ENCODE peak calls at places on chromosomes 12 and 14, in six cellular contexts. D, J, O, C, P and W are unnamed samples. For H3K4me1, the result is how much of the 10 kb centered on the place peaks cover.

GRCh38 chr14:38278035-38278434 is 22.1 kb upstream of the CLEC14A start:
- DNase-seq in D (no peak), J (no peak), O (no peak), C (no peak), P (peak), W (no peak)

GRCh38 chr12:27400856-27401255 is 45.7 kb upstream of the SMCO2 start:
- DNase-seq in D (no peak), J (no peak), O (no peak), C (no peak), P (no peak), W (no peak)

GRCh38 chr14:58771016-58771415 is 133.3 kb downstream of the DACT1 start:
- DNase-seq in D (no peak), J (no peak), O (no peak), C (no peak), P (no peak), W (no peak)

GRCh38 chr12:94717656-94718055 is 67.3 kb upstream of the TMCC3 start:
- DNase-seq in D (no peak), J (no peak), O (no peak), C (no peak), P (peak), W (no peak)

GRCh38 chr14:85333313-85333712 is 196.6 kb upstream of the FLRT2 start:
- DNase-seq in D (no peak), J (peak), O (no peak), C (no peak), P (peak), W (no peak)

GRCh38 chr12:3017281-3017680 is 58.1 kb downstream of the TEAD4 start:
- DNase-seq in D (no peak), J (no peak), O (no peak), C (no peak), P (no peak), W (no peak)

GRCh38 chr14:30277268-30277667 is 281.7 kb upstream of the G2E3 start:
- DNase-seq in D (no peak), J (no peak), O (no peak), C (no peak), P (no peak), W (no peak)

GRCh38 chr12:105538880-105539279 is 208.4 kb downstream of the C12orf75 start:
- DNase-seq in D (no peak), J (peak), O (no peak), C (no peak), P (no peak), W (no peak)

GRCh38 chr12:77485961-77486579 is 344.6 kb upstream of the NAV3 start:
- DNase-seq in D (no peak), J (no peak), O (no peak), C (no peak), P (no peak), W (no peak)

GRCh38 chr12:63995512-63995911 is 151.0 kb downstream of the SRGAP1 start:
- DNase-seq in D (no peak), J (no peak), O (no peak), C (no peak), P (peak), W (no peak)

GRCh38 chr12:76697849-76698248 is 66.1 kb upstream of the ZDHHC17 start:
- DNase-seq in D (no peak), J (no peak), O (no peak), C (no peak), P (no peak), W (no peak)

GRCh38 chr14:32434180-32434579 is 105.1 kb downstream of the AKAP6 start:
- DNase-seq in D (no peak), J (no peak), O (no peak), C (no peak), P (no peak), W (no peak)

GRCh38 chr12:108403952-108404351 is 64.8 kb upstream of the CMKLR1 start:
- DNase-seq in D (no peak), J (peak), O (no peak), C (no peak), P (no peak), W (no peak)

GRCh38 chr12:103548622-103549601 is 38.2 kb upstream of the STAB2 start:
- DNase-seq in D (peak), J (peak), O (peak), C (peak), P (peak), W (peak)

GRCh38 chr14:81169267-81169666 is 51.5 kb downstream of the GTF2A1 start:
- DNase-seq in D (no peak), J (no peak), O (no peak), C (no peak), P (no peak), W (no peak)

GRCh38 chr14:104687601-104688504 is 1.6 kb upstream of the INF2 start:
- DNase-seq in D (peak), J (peak), O (no peak), C (peak), P (peak), W (peak)

GRCh38 chr12:101839324-101840283 is 8.8 kb upstream of the GNPTAB start:
- DNase-seq in D (peak), J (peak), O (peak), C (peak), P (peak), W (peak)

GRCh38 chr12:109098142-109098652 is 800 bp downstream of the UNG start:
- DNase-seq in D (peak), J (peak), O (peak), C (no peak), P (peak), W (no peak)

GRCh38 chr14:102760485-102761193 is 16.6 kb upstream of the TRAF3 start:
- DNase-seq in D (no peak), J (no peak), O (no peak), C (no peak), P (no peak), W (no peak)

GRCh38 chr14:102761206-102761605 is 16.0 kb upstream of the TRAF3 start:
- DNase-seq in D (no peak), J (no peak), O (no peak), C (no peak), P (no peak), W (no peak)

GRCh38 chr14:102769049-102769327 is 8.3 kb upstream of the TRAF3 start:
- DNase-seq in D (no peak), J (no peak), O (no peak), C (no peak), P (no peak), W (no peak)

GRCh38 chr14:102768223-102769048 is 8.8 kb upstream of the TRAF3 start:
- DNase-seq in D (no peak), J (no peak), O (peak), C (no peak), P (no peak), W (no peak)

DNA sequence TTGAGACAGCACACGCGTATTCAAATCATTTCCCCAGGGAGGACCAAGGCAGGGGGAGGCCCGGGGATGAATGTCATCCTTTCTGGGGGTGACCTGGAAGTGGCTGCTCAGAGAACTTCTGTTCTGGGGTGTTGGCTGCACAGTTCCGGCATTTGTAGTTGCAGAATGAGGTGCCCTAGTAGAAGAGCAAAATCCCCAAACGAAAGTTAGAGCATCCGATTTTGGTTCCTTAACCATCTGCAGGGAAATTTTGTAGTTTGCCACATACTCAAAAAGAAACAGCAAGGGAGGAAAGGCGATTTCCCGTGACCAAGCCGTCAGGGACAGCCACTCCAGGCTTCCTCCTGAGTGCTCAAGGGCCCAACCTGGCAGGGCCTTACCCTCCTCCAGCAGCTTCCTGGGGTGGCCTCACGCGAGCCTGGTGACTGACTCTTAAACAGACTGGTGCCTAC is 13.0 kb upstream of the TRAF3 start:
- DNase-seq in D (no peak), J (no peak), O (no peak), C (no peak), P (no peak), W (no peak)
- H3K4me1 ChIP-seq in D (under half), J (under half), O (under half), C (under half), P (under half), W (under half)

DNA sequence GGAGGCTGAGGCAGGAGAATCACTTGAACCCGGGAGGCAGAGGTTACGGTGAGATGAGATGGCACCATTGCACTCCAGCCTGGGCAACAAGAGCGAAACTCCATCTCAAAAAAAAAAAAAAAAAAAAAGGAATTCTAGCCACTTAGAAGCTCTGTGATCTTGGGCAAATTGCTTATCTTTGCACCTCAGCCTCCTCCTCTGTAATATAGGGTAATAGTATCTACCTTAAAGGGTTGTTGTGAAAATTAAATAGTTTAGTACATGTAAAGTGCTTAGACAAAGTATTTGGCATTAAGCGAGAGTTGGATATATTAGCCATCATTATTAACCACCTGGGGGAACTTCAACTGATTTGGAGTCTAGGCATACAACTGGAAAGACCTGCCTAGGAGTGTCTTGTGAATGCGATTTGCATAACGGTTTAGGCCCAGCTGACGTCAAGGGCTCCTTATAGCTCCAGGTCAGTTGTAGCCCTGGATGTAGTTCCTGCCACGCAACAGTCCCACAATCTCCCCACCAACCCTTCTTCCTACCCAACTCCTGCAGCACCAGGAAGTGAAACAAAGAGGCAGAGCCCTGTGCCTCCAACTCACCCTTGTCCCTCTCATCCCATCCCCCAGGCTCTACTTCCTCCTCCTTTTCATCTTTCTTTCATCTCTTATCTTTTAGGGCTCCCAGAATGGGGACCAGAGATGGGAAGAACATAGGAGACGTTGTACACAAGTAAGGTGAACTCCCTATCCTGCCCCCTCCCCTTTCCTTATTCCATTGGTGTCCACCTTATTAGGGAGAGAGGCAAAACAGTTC is 2.1 kb upstream of the IL23A start:
- DNase-seq in D (no peak), J (no peak), O (no peak), C (no peak), P (no peak), W (no peak)
- H3K4me1 ChIP-seq in D (under half), J (under half), O (under half), C (under half), P (under half), W (under half)

DNA sequence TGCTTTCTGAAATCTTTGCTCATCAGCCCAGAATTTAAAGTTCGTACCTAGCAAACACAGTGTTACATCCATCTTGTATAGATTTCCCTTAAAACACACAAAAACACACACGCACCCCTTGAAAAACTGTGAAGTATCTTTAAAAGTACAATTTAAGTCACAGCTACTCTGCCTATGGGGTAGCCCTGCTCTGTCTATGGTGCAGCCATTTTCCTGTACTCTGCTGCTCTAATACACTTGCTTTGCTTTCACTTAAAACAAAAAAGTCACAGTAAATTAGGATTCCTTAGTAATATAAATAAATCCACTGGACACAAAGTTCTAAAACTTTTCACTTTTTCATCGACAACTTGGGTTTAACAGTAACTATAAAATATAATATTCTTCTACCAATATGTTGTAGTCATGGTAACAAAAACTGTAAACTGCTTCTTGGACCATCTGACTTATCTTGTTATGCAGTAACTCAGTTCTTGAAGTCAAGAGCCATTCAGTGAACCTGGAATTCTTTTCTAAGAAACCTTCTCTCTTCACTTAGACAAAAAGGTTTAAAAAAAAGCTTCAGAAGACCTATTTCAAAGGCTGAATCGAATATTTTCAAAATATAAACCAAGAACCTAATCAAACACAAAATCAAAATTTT is 63.5 kb downstream of the MED13L start:
- DNase-seq in D (no peak), J (no peak), O (no peak), C (no peak), P (no peak), W (no peak)
- H3K4me1 ChIP-seq in D (under half), J (under half), O (half or more), C (under half), P (under half), W (under half)

GRCh38 chr14:60221441-60221840 is 27.6 kb upstream of the PPM1A start:
- DNase-seq in D (no peak), J (no peak), O (no peak), C (no peak), P (no peak), W (no peak)

GRCh38 chr14:60222820-60223219 is 26.2 kb upstream of the PPM1A start:
- DNase-seq in D (peak), J (no peak), O (no peak), C (no peak), P (peak), W (no peak)

GRCh38 chr14:60217713-60218112 is 31.3 kb upstream of the PPM1A start:
- DNase-seq in D (no peak), J (no peak), O (no peak), C (no peak), P (no peak), W (no peak)

GRCh38 chr14:60220084-60220483 is 28.9 kb upstream of the PPM1A start:
- DNase-seq in D (no peak), J (no peak), O (no peak), C (no peak), P (no peak), W (no peak)

DNA sequence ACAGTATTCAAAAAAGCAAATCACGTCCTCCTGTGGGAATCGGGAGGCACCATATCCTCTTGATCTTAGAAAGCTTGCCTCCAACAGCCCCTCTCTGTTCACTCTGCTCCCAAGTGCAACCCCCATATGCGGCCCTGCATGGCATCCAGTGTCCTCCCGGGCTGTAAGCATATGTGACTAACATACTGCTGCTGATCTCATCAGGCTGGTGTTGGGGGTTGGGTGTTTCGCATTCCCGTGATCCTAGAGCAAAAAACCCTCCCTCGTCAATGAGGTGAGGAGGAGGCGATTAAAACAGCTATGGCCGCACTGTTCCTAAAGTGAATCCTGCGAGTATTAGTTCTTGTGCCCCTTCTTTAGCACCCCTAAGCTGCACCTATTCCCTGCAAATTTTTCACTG is 28.1 kb upstream of the PPM1A start:
- DNase-seq in D (no peak), J (no peak), O (no peak), C (no peak), P (no peak), W (no peak)
- H3K4me1 ChIP-seq in D (under half), J (under half), O (under half), C (under half), P (under half), W (under half)

DNA sequence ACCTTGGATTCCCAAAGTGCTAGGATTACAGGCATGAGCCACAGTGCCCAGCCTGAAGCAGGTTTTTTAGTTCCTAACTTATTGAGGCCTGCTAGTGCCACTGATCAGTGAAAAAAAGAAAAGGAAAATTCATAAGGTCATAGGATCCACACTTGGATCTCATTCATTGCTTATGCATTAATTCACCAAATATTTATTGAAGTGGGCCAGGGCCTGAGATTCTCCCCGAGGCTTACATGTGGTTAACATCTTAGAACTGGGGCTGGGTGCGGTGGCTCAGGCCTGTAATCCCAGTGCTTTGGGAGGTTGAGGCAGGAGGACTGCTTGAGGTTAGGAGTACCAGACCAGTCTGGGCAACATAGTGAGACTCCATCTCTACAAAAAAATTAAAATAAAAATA is 29.5 kb upstream of the MAP1LC3B2 start:
- DNase-seq in D (no peak), J (no peak), O (no peak), C (no peak), P (no peak), W (no peak)
- H3K4me1 ChIP-seq in D (under half), J (under half), O (under half), C (under half), P (half or more), W (under half)

GRCh38 chr14:75539562-75540478 is 17.6 kb downstream of the BATF start:
- DNase-seq in D (no peak), J (no peak), O (no peak), C (no peak), P (no peak), W (no peak)

GRCh38 chr14:75542585-75543091 is 20.4 kb downstream of the BATF start:
- DNase-seq in D (peak), J (peak), O (peak), C (peak), P (no peak), W (peak)

GRCh38 chr14:75543258-75543657 is 21.0 kb downstream of the BATF start:
- DNase-seq in D (no peak), J (no peak), O (no peak), C (no peak), P (no peak), W (no peak)

GRCh38 chr14:75539165-75539561 is 16.9 kb downstream of the BATF start:
- DNase-seq in D (no peak), J (no peak), O (no peak), C (no peak), P (no peak), W (no peak)

GRCh38 chr14:75540479-75540851 is 18.2 kb downstream of the BATF start:
- DNase-seq in D (no peak), J (no peak), O (no peak), C (no peak), P (no peak), W (no peak)
- H3K4me1 ChIP-seq in D (under half), J (under half), O (under half), C (under half), P (under half), W (under half)